ENCODE peak calls at places on chromosome 9, in five cellular contexts. L, I, X, C and T are unnamed samples.

GRCh38 chr9:136089697-136090045 is 5.4 kb downstream of the NACC2 start:
- DNase-seq in L (no peak), I (no peak), X (no peak), C (no peak), T (peak; percentile 71)

GRCh38 chr9:95724253-95724991 is 151.1 kb upstream of the ERCC6L2 start:
- DNase-seq in L (no peak), I (no peak), X (no peak), C (no peak), T (no peak)

GRCh38 chr9:108580021-108580439 is 275.8 kb downstream of the ACTL7B start:
- DNase-seq in L (no peak), I (no peak), X (no peak), C (no peak), T (peak; percentile 19)

GRCh38 chr9:100322954-100323536 is 29.7 kb downstream of the TEX10 start:
- DNase-seq in L (no peak), I (peak; percentile 56), X (no peak), C (no peak), T (peak; percentile 64)

GRCh38 chr9:18699749-18700148 is 225.8 kb downstream of the ADAMTSL1 start:
- DNase-seq in L (no peak), I (no peak), X (no peak), C (no peak), T (no peak)

GRCh38 chr9:123929177-123929869 is 603 bp downstream of the DENND1A start:
- DNase-seq in L (no peak), I (peak; percentile 36), X (no peak), C (no peak), T (no peak)

GRCh38 chr9:106526805-106527204 is 336.2 kb upstream of the ZNF462 start:
- DNase-seq in L (no peak), I (no peak), X (no peak), C (no peak), T (no peak)

GRCh38 chr9:34362614-34363013 is 14.1 kb downstream of the MYORG start:
- DNase-seq in L (no peak), I (no peak), X (no peak), C (no peak), T (no peak)

GRCh38 chr9:118643118-118643517 is 726.1 kb downstream of the BRINP1 start:
- DNase-seq in L (no peak), I (no peak), X (no peak), C (no peak), T (no peak)

GRCh38 chr9:87569008-87569908 is 71.6 kb downstream of the DAPK1 start:
- DNase-seq in L (no peak), I (peak; percentile 88), X (no peak), C (no peak), T (peak; percentile 79)

GRCh38 chr9:107486674-107487520 is 2.7 kb downstream of the KLF4 start:
- DNase-seq in L (no peak), I (no peak), X (peak; percentile 14), C (no peak), T (peak; percentile 40)

GRCh38 chr9:109098221-109098959 is 21.4 kb downstream of the TMEM245 start:
- DNase-seq in L (no peak), I (peak; percentile 32), X (no peak), C (no peak), T (peak; percentile 95)

GRCh38 chr9:118578467-118578866 is 790.8 kb downstream of the BRINP1 start:
- DNase-seq in L (no peak), I (no peak), X (no peak), C (no peak), T (peak; percentile 49)

GRCh38 chr9:121807918-121808278 is 156.5 kb downstream of the DAB2IP start:
- DNase-seq in L (no peak), I (no peak), X (no peak), C (no peak), T (peak; percentile 6)

GRCh38 chr9:75979362-75979761 is 88.9 kb downstream of the PCSK5 start:
- DNase-seq in L (no peak), I (peak; percentile 51), X (no peak), C (no peak), T (no peak)

GRCh38 chr9:137115394-137116026 is 977 bp upstream of the DPP7 start:
- DNase-seq in L (no peak), I (no peak), X (no peak), C (no peak), T (no peak)

GRCh38 chr9:110440161-110440560 is 102.5 kb upstream of the TXNDC8 start:
- DNase-seq in L (no peak), I (no peak), X (no peak), C (peak; percentile 75), T (peak; percentile 92)

GRCh38 chr9:93701494-93702218 is 125.3 kb downstream of the PHF2 start:
- DNase-seq in L (peak; percentile 28), I (no peak), X (no peak), C (no peak), T (no peak)

GRCh38 chr9:119963798-119964372 is 594.6 kb upstream of the BRINP1 start:
- DNase-seq in L (no peak), I (no peak), X (no peak), C (peak; percentile 88), T (peak; percentile 77)

GRCh38 chr9:14320272-14321245 is 6.6 kb upstream of the NFIB start:
- DNase-seq in L (no peak), I (no peak), X (no peak), C (peak; percentile 71), T (peak; percentile 96)

GRCh38 chr9:82206490-82206889 is 217.9 kb downstream of the SPATA31D1 start:
- DNase-seq in L (no peak), I (no peak), X (no peak), C (no peak), T (no peak)

DNA sequence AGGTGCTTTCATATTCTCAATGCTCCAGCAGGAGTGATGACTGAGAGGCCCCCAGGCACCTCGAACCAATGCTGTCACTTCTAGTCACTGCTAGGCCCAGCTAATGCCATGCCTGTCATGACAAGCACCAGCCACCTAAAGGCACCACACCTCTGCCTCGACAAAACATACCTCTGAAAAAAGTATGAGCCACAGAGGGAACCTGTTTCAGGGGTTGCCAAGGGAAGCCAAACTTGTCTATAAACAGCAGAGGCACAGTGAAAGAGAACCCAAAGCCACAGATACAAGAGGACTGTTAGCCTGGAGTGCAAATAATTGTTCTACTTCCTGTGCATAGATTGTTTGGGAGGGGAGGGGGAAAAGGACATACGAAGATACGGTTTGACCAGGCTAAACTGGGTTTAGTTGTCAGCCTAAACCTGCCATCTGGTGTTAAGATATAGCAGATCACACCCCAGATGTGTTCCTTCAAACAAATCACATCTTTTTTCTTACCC is 45.9 kb downstream of the BNC2 start:
- DNase-seq in L (no peak), I (peak; percentile 14), X (no peak), C (no peak), T (peak; percentile 62)
- TF ChIP-seq CTCF in L (no peak), I (no peak), X (no peak), C (no peak), T (no peak)

GRCh38 chr9:85248514-85249312 is 493.0 kb downstream of the AGTPBP1 start:
- DNase-seq in L (no peak), I (no peak), X (no peak), C (peak; percentile 45), T (peak; percentile 61)
- H3K4me3 ChIP-seq in L (no peak overlapping the region), I (no peak overlapping the region), X (no peak overlapping the region), C (no peak overlapping the region), T (no peak overlapping the region)

GRCh38 chr9:133360400-133361393 is 4.3 kb downstream of the SURF2 start:
- DNase-seq in L (no peak), I (peak; percentile 84), X (no peak), C (no peak), T (no peak)

GRCh38 chr9:133357656-133358055 is 1.3 kb downstream of the SURF2 start:
- DNase-seq in L (no peak), I (no peak), X (no peak), C (no peak), T (no peak)

GRCh38 chr9:133362359-133363044 is 6.2 kb downstream of the SURF2 start:
- DNase-seq in L (no peak), I (no peak), X (no peak), C (no peak), T (peak; percentile 30)

GRCh38 chr9:133361507-133362092 is 5.2 kb downstream of the SURF2 start:
- DNase-seq in L (no peak), I (no peak), X (no peak), C (no peak), T (no peak)

DNA sequence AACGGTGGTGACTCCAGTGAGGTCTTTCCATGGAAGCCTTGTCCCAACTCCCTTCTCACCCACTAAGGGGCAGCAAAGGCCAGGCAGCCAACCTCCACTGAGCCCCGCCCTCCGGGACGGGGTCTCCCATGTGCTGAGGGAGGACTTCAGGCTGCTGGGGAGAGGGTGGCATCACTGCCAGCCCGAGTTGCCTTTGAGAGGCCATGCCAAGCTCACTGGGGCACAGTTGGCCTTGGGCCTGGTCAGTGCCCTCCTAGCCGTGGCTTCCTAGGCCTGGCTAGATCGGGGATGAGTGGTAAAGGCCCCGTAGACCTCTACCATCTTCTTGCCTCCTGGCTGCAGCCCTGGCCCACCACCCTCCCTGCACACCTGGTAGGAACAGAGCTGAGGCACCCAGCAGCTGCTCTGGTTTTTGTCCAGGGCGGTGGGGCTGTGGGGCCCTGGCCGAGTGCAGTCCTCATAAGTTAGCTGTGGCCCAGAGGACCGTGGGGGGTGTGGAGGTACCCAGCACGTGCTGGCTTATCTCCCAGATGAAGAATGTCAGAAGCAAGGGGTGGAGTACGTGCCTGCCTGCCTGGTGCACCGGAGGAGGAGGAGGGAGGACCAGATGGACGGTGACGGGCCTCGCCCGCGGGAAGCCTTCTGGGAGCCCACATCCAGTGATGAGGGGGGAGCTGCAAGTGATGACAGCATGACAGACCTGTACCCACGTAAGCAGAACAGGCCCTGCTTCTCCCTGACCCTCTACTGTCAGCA is 3.2 kb downstream of the SURF2 start:
- DNase-seq in L (no peak), I (peak; percentile 78), X (no peak), C (no peak), T (no peak)
- TF ChIP-seq CTCF in L (peak; percentile 42), I (peak; percentile 90), X (peak; percentile 36), C (peak; percentile 41), T (peak; percentile 30)

DNA sequence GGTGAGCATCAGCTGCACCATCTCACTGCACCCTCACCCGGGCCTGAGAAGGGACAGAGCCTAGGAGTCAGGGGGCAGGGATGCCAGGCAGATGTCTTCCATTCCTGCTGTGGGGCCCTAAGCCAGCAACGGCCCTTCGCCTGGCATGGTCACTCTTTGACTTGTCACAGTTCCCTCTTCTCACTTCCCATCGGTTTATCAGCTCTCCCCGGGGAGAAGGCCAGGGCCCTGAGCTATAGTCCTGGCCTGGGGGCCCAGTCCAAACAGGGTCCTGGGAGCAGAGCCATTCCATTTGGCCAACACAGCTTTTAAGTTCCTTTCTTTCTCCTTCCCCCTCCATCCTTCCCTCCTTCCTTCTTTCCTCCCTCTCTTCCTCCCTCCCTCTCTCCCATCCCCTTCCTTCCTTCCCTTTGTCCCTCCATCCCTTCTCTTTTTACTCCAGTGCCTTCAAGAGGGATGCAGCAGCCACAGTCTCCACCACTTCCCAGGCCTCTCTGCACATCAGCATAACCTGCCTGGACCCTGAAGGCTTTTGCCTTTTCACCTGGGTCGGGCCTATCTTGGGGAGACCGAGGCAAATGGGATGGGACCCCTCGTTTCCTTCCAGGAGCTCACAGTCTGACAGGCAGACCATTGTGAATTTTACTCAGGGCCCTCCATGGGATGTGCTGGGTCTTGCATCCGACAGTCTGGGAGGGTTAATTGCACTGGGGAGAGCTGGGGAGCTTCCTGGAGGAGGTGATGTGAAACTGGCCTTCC is 4.2 kb downstream of the COL5A1 start:
- DNase-seq in L (no peak), I (no peak), X (no peak), C (no peak), T (no peak)
- H3K4me3 ChIP-seq in L (no peak overlapping the region), I (no peak overlapping the region), X (no peak overlapping the region), C (peak overlapping the region; percentile 68), T (peak overlapping the region; percentile 80)